ENCODE peak calls at places on chromosomes 6 and 20, in five cellular contexts. G, I, W, U and P are unnamed samples.

GRCh38 chr6:85496856-85497255 is 47.0 kb downstream of the NT5E start:
- DNase-seq in U (no peak), G (no peak), W (no peak), I (no peak), P (no peak)

GRCh38 chr6:102944475-102944874 is 1551.0 kb downstream of the GRIK2 start:
- DNase-seq in I (no peak), W (no peak), U (no peak), G (no peak), P (no peak)

GRCh38 chr6:19325335-19325789 is 511.8 kb upstream of the ID4 start:
- DNase-seq in I (no peak), U (no peak), W (no peak), G (no peak), P (no peak)

GRCh38 chr6:15395087-15395486 is 149.2 kb downstream of the JARID2 start:
- DNase-seq in G (no peak), I (no peak), U (no peak), W (no peak), P (no peak)

GRCh38 chr6:15431762-15432495 is 186.1 kb downstream of the JARID2 start:
- DNase-seq in I (no peak), W (no peak), U (no peak), G (no peak), P (no peak)

GRCh38 chr6:35771343-35771627 is 5.1 kb upstream of the CLPSL2 start:
- DNase-seq in W (no peak), U (no peak), G (no peak), I (no peak), P (no peak)

GRCh38 chr6:158648682-158649131 is 1.1 kb upstream of the SYTL3 start:
- DNase-seq in I (no peak), W (no peak), U (no peak), G (peak; percentile 32), P (peak; percentile 31)

GRCh38 chr20:44600758-44601562 is 18.6 kb downstream of the PKIG start:
- DNase-seq in G (no peak), U (peak; percentile 56), W (no peak), I (no peak), P (no peak)

GRCh38 chr20:62029296-62029695 is 36.4 kb downstream of the TAF4 start:
- DNase-seq in W (no peak), U (peak; percentile 58), G (no peak), I (no peak), P (no peak)

GRCh38 chr20:460707-461106 is 1.6 kb downstream of the TBC1D20 start:
- DNase-seq in U (no peak), W (no peak), I (no peak), G (no peak), P (no peak)

GRCh38 chr6:131258010-131258652 is 122.9 kb downstream of the AKAP7 start:
- DNase-seq in W (no peak), U (no peak), I (no peak), G (no peak), P (no peak)

GRCh38 chr6:24549674-24550418 is 55.1 kb downstream of the ALDH5A1 start:
- DNase-seq in U (no peak), G (no peak), I (no peak), W (no peak), P (no peak)

GRCh38 chr6:81795890-81796289 is 43.4 kb upstream of the TENT5A start:
- DNase-seq in G (no peak), W (no peak), U (no peak), I (no peak), P (no peak)

GRCh38 chr6:149368065-149368464 is 32.0 kb upstream of the SUMO4 start:
- DNase-seq in U (no peak), I (no peak), W (no peak), G (no peak), P (no peak)

GRCh38 chr20:49573900-49574416 is 6.0 kb upstream of the PTGIS start:
- DNase-seq in U (no peak), G (no peak), W (no peak), I (no peak), P (no peak)

GRCh38 chr6:121780325-121781313 is 345.2 kb downstream of the GJA1 start:
- DNase-seq in W (no peak), I (no peak), U (peak; percentile 89), G (no peak), P (no peak)

GRCh38 chr20:57395111-57395959 is 4.1 kb downstream of the RBM38 start:
- DNase-seq in W (peak; percentile 49), U (peak; percentile 86), G (no peak), I (no peak), P (no peak)

GRCh38 chr6:157632821-157633220 is 190.2 kb upstream of the SNX9 start:
- DNase-seq in I (no peak), G (no peak), U (no peak), W (no peak), P (no peak)

GRCh38 chr6:36443951-36444428 is 1.2 kb downstream of the KCTD20 start:
- DNase-seq in U (no peak), I (no peak), G (no peak), W (no peak), P (no peak)